ENCODE peak calls at places on chromosomes 2 and 18, in seven cellular contexts. One of them, this sample, is unnamed. For H3K4me1, the result is how much of the 10 kb centered on the place peaks cover.

GRCh38 chr2:58063641-58064040 is 17.0 kb downstream of the VRK2 start:
- DNase-seq in ovary: no peak
- DNase-seq in endothelial cell of umbilical vein: peak
- DNase-seq in CD8-positive, alpha-beta T cell: no peak
- DNase-seq in left ventricle myocardium inferior: no peak
- DNase-seq in transverse colon: no peak
- DNase-seq in stomach: no peak
- DNase-seq in this sample: peak

GRCh38 chr2:238919307-238919706 is 71.4 kb downstream of the TWIST2 start:
- DNase-seq in endothelial cell of umbilical vein: no peak
- DNase-seq in transverse colon: no peak
- DNase-seq in stomach: no peak
- DNase-seq in ovary: peak
- DNase-seq in left ventricle myocardium inferior: no peak
- DNase-seq in CD8-positive, alpha-beta T cell: no peak
- DNase-seq in this sample: no peak

GRCh38 chr2:230225486-230225885 is at the start of gene SP140:
- DNase-seq in endothelial cell of umbilical vein: no peak
- DNase-seq in stomach: peak
- DNase-seq in ovary: no peak
- DNase-seq in CD8-positive, alpha-beta T cell: peak
- DNase-seq in transverse colon: peak
- DNase-seq in left ventricle myocardium inferior: peak
- DNase-seq in this sample: no peak

GRCh38 chr2:160427629-160428424 is 65.8 kb downstream of the RBMS1 start:
- DNase-seq in left ventricle myocardium inferior: no peak
- DNase-seq in endothelial cell of umbilical vein: peak
- DNase-seq in ovary: no peak
- DNase-seq in stomach: no peak
- DNase-seq in transverse colon: peak
- DNase-seq in CD8-positive, alpha-beta T cell: peak
- DNase-seq in this sample: no peak

GRCh38 chr18:44733069-44733753 is 52.5 kb downstream of the SETBP1 start:
- DNase-seq in ovary: no peak
- DNase-seq in endothelial cell of umbilical vein: peak
- DNase-seq in left ventricle myocardium inferior: no peak
- DNase-seq in CD8-positive, alpha-beta T cell: no peak
- DNase-seq in stomach: no peak
- DNase-seq in transverse colon: no peak
- DNase-seq in this sample: peak

GRCh38 chr2:20221169-20221938 is 3.6 kb downstream of the SDC1 start:
- DNase-seq in transverse colon: no peak
- DNase-seq in stomach: no peak
- DNase-seq in CD8-positive, alpha-beta T cell: no peak
- DNase-seq in ovary: no peak
- DNase-seq in endothelial cell of umbilical vein: no peak
- DNase-seq in left ventricle myocardium inferior: no peak
- DNase-seq in this sample: no peak

GRCh38 chr2:161141033-161141432 is 19.2 kb upstream of the TANK start:
- DNase-seq in CD8-positive, alpha-beta T cell: no peak
- DNase-seq in ovary: no peak
- DNase-seq in endothelial cell of umbilical vein: no peak
- DNase-seq in left ventricle myocardium inferior: no peak
- DNase-seq in transverse colon: no peak
- DNase-seq in stomach: no peak
- DNase-seq in this sample: no peak

GRCh38 chr18:12639990-12640880 is 17.7 kb downstream of the SPIRE1 start:
- DNase-seq in left ventricle myocardium inferior: no peak
- DNase-seq in transverse colon: no peak
- DNase-seq in stomach: no peak
- DNase-seq in endothelial cell of umbilical vein: peak
- DNase-seq in CD8-positive, alpha-beta T cell: no peak
- DNase-seq in ovary: no peak
- DNase-seq in this sample: peak

GRCh38 chr2:20484810-20485611 is 38.1 kb downstream of the RHOB start:
- DNase-seq in transverse colon: no peak
- DNase-seq in left ventricle myocardium inferior: no peak
- DNase-seq in endothelial cell of umbilical vein: no peak
- DNase-seq in ovary: no peak
- DNase-seq in CD8-positive, alpha-beta T cell: no peak
- DNase-seq in stomach: peak
- DNase-seq in this sample: no peak

GRCh38 chr18:49241852-49242251 is 218.6 kb downstream of the DYM start:
- DNase-seq in endothelial cell of umbilical vein: no peak
- DNase-seq in left ventricle myocardium inferior: no peak
- DNase-seq in transverse colon: no peak
- DNase-seq in stomach: no peak
- DNase-seq in CD8-positive, alpha-beta T cell: no peak
- DNase-seq in ovary: no peak
- DNase-seq in this sample: no peak

GRCh38 chr2:30253873-30254691 is 22.7 kb downstream of the LBH start:
- DNase-seq in left ventricle myocardium inferior: no peak
- DNase-seq in ovary: no peak
- DNase-seq in endothelial cell of umbilical vein: no peak
- DNase-seq in transverse colon: no peak
- DNase-seq in CD8-positive, alpha-beta T cell: no peak
- DNase-seq in stomach: no peak
- DNase-seq in this sample: no peak
- H3K4me1 ChIP-seq in left ventricle myocardium inferior: half or more
- H3K4me1 ChIP-seq in ovary: under half
- H3K4me1 ChIP-seq in endothelial cell of umbilical vein: under half
- H3K4me1 ChIP-seq in transverse colon: under half
- H3K4me1 ChIP-seq in CD8-positive, alpha-beta T cell: half or more
- H3K4me1 ChIP-seq in stomach: under half
- H3K4me1 ChIP-seq in this sample: under half

GRCh38 chr2:207768891-207769596 is 662 bp downstream of the FZD5 start:
- DNase-seq in transverse colon: peak
- DNase-seq in left ventricle myocardium inferior: no peak
- DNase-seq in stomach: no peak
- DNase-seq in ovary: no peak
- DNase-seq in endothelial cell of umbilical vein: peak
- DNase-seq in CD8-positive, alpha-beta T cell: no peak
- DNase-seq in this sample: peak

GRCh38 chr2:207765960-207766582 is 3.6 kb downstream of the FZD5 start:
- DNase-seq in transverse colon: no peak
- DNase-seq in endothelial cell of umbilical vein: no peak
- DNase-seq in stomach: no peak
- DNase-seq in ovary: no peak
- DNase-seq in left ventricle myocardium inferior: no peak
- DNase-seq in CD8-positive, alpha-beta T cell: no peak
- DNase-seq in this sample: no peak

GRCh38 chr2:207766697-207767460 is 2.8 kb downstream of the FZD5 start:
- DNase-seq in CD8-positive, alpha-beta T cell: no peak
- DNase-seq in transverse colon: peak
- DNase-seq in stomach: peak
- DNase-seq in ovary: peak
- DNase-seq in endothelial cell of umbilical vein: no peak
- DNase-seq in left ventricle myocardium inferior: no peak
- DNase-seq in this sample: no peak

GRCh38 chr2:207768168-207768890 is 1.4 kb downstream of the FZD5 start:
- DNase-seq in transverse colon: peak
- DNase-seq in left ventricle myocardium inferior: peak
- DNase-seq in stomach: peak
- DNase-seq in CD8-positive, alpha-beta T cell: peak
- DNase-seq in endothelial cell of umbilical vein: peak
- DNase-seq in ovary: peak
- DNase-seq in this sample: no peak

DNA sequence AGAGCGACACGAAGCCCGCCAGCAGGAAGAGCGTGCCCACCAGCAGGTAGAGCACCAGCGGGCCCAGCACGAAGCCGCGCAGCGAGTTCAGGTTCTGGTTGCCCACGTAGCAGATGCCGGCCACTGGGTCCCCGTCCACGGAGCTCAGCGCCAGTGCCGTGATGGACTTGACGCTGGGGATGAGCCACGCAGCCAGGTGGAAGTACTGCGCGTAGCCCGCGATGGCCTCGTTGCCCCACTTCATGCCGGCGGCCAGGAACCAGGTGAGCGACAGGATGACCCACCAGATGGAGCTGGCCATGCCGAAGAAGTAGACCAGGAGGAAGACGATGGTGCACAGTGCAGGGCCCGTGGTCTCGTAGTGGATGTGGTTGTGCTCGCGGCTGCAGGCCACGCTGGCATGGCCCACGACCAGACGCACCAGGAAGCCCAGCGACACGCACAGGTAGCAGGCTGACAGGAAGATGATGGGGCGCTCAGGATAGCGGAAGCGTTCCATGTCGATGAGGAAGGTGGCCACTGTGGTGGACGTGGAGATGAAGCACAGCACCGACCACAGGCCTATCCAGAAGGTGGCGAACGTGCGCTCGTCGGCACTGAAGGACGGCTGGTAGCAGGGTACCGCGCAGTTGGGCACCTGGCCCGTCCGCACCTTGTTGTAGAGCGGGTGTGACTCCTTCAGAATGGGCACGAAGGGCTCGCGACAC is 2.1 kb downstream of the FZD5 start:
- DNase-seq in ovary: peak
- DNase-seq in left ventricle myocardium inferior: peak
- DNase-seq in endothelial cell of umbilical vein: peak
- DNase-seq in stomach: peak
- DNase-seq in transverse colon: peak
- DNase-seq in CD8-positive, alpha-beta T cell: no peak
- DNase-seq in this sample: no peak
- TF ChIP-seq CTCF in ovary: no peak
- TF ChIP-seq CTCF in left ventricle myocardium inferior: peak
- TF ChIP-seq CTCF in endothelial cell of umbilical vein: peak
- TF ChIP-seq CTCF in stomach: no peak
- TF ChIP-seq CTCF in transverse colon: peak
- TF ChIP-seq CTCF in CD8-positive, alpha-beta T cell: no peak
- TF ChIP-seq CTCF in this sample: peak

DNA sequence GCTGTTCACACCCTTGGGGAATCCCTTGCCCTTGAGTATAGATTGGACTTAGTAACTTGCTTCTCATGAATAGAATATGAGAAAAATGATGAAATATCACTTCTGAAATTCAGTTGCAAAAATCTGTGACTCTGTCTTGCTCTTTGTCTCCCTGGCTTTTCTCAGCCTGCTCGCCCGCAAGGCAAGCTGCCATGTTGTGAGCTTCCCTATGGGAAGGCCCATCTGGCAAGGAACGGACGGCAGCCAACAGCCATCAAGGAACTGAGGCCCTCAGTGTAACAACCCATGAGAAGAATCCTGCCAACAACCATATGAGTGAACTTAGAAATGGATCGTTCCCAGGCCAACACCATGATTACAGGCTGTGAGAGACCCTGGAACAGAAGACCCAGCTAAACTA is 58.4 kb upstream of the PGAP1 start:
- DNase-seq in left ventricle myocardium inferior: no peak
- DNase-seq in ovary: no peak
- DNase-seq in CD8-positive, alpha-beta T cell: no peak
- DNase-seq in stomach: no peak
- DNase-seq in endothelial cell of umbilical vein: no peak
- DNase-seq in transverse colon: no peak
- DNase-seq in this sample: no peak
- H3K27ac ChIP-seq in left ventricle myocardium inferior: no peak
- H3K27ac ChIP-seq in ovary: no peak
- H3K27ac ChIP-seq in CD8-positive, alpha-beta T cell: no peak
- H3K27ac ChIP-seq in stomach: no peak
- H3K27ac ChIP-seq in endothelial cell of umbilical vein: no peak
- H3K27ac ChIP-seq in transverse colon: no peak
- H3K27ac ChIP-seq in this sample: no peak

DNA sequence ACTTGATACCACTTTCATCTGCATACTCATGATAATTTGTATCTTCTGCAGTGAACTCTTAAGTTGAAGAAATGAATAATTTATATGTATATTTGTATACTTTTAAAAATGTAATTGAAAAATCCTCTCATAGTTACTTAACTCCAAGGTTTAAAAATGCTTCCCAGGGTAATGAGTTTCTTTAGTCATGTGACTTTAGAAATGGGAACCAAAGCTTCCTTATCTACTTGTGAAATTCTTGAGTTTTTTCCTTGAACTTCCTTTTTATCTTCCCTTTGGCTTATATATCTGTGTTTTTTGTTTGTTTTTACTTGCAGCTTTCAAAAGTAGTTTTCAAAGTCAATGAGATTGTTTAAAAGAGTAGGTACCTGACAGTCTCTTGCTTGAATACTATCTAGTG is 4.5 kb downstream of the CFLAR start:
- DNase-seq in endothelial cell of umbilical vein: no peak
- DNase-seq in left ventricle myocardium inferior: no peak
- DNase-seq in CD8-positive, alpha-beta T cell: no peak
- DNase-seq in stomach: no peak
- DNase-seq in ovary: no peak
- DNase-seq in transverse colon: no peak
- DNase-seq in this sample: no peak
- H3K4me1 ChIP-seq in endothelial cell of umbilical vein: half or more
- H3K4me1 ChIP-seq in left ventricle myocardium inferior: half or more
- H3K4me1 ChIP-seq in CD8-positive, alpha-beta T cell: half or more
- H3K4me1 ChIP-seq in stomach: half or more
- H3K4me1 ChIP-seq in ovary: under half
- H3K4me1 ChIP-seq in transverse colon: half or more
- H3K4me1 ChIP-seq in this sample: under half

GRCh38 chr2:34365512-34365911 is 766.4 kb upstream of the FAM98A start:
- DNase-seq in CD8-positive, alpha-beta T cell: no peak
- DNase-seq in stomach: no peak
- DNase-seq in endothelial cell of umbilical vein: no peak
- DNase-seq in transverse colon: no peak
- DNase-seq in left ventricle myocardium inferior: no peak
- DNase-seq in ovary: no peak
- DNase-seq in this sample: no peak

GRCh38 chr2:34368304-34368703 is 769.2 kb upstream of the FAM98A start:
- DNase-seq in CD8-positive, alpha-beta T cell: no peak
- DNase-seq in left ventricle myocardium inferior: no peak
- DNase-seq in ovary: no peak
- DNase-seq in endothelial cell of umbilical vein: no peak
- DNase-seq in transverse colon: no peak
- DNase-seq in stomach: no peak
- DNase-seq in this sample: no peak

DNA sequence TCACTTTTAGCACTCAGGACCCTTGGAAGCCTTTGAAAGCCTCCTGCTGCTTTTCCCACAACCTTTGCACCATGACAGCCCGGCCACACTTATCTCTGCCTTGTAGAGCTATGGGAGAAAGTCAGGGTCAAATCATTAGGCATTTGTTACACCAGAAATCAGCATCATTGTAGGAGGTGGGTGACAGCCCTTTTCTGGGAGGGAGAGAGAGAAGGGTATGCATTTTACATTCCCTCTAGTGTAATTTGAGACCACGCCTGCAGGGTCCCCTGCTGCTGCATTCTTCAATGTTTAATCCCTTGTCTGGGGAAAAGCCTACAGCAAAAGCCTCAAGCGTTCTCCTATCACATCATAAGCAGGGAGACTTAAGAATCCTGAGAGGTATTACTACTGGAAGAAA is 766.8 kb upstream of the FAM98A start:
- DNase-seq in ovary: no peak
- DNase-seq in stomach: no peak
- DNase-seq in left ventricle myocardium inferior: no peak
- DNase-seq in endothelial cell of umbilical vein: no peak
- DNase-seq in transverse colon: no peak
- DNase-seq in CD8-positive, alpha-beta T cell: no peak
- DNase-seq in this sample: no peak
- TF ChIP-seq CTCF in ovary: no peak
- TF ChIP-seq CTCF in stomach: no peak
- TF ChIP-seq CTCF in left ventricle myocardium inferior: no peak
- TF ChIP-seq CTCF in endothelial cell of umbilical vein: no peak
- TF ChIP-seq CTCF in transverse colon: no peak
- TF ChIP-seq CTCF in CD8-positive, alpha-beta T cell: no peak
- TF ChIP-seq CTCF in this sample: no peak

DNA sequence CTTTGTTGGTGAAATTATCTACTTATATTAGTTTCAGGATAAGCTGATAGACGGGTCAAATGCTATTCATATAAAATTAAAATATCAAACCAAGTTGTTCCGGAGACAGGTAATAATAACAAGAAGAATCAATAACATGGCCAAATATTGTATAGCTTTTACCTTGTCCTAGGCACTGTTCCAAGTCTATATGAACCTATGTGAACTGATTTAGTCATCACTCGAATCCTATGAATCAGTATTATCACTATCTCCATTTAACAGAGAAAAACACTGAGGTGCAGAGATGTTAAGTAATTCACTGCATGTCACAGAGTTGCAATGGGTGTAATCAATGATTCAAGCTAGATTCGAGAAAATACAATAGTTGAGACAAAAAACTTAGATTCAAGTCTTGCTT is 40.0 kb upstream of the TRIB2 start:
- DNase-seq in left ventricle myocardium inferior: no peak
- DNase-seq in endothelial cell of umbilical vein: no peak
- DNase-seq in CD8-positive, alpha-beta T cell: no peak
- DNase-seq in stomach: no peak
- DNase-seq in ovary: no peak
- DNase-seq in transverse colon: no peak
- DNase-seq in this sample: no peak
- H3K27ac ChIP-seq in left ventricle myocardium inferior: no peak
- H3K27ac ChIP-seq in endothelial cell of umbilical vein: no peak
- H3K27ac ChIP-seq in CD8-positive, alpha-beta T cell: no peak
- H3K27ac ChIP-seq in stomach: no peak
- H3K27ac ChIP-seq in ovary: no peak
- H3K27ac ChIP-seq in transverse colon: no peak
- H3K27ac ChIP-seq in this sample: no peak

This sample was measured in foreskin keratinocyte.